ENCODE peak calls at places on chromosome 2, in nine cellular contexts. One of them, this sample, is unnamed.

GRCh38 chr2:238079874-238080327 is 19.1 kb downstream of the SCLY start:
- DNase-seq in tibial artery: no peak
- DNase-seq in CD8-positive, alpha-beta T cell: no peak
- DNase-seq in right cardiac atrium: no peak
- DNase-seq in GM23338: no peak
- DNase-seq in Caco-2: no peak
- DNase-seq in heart left ventricle: no peak
- DNase-seq in HCT116: no peak
- DNase-seq in BE2C: no peak
- DNase-seq in this sample: no peak

GRCh38 chr2:109434351-109434750 is 179.4 kb downstream of the SEPTIN10 start:
- DNase-seq in tibial artery: peak; percentile 53
- DNase-seq in HCT116: no peak
- DNase-seq in Caco-2: peak; percentile 34
- DNase-seq in CD8-positive, alpha-beta T cell: no peak
- DNase-seq in right cardiac atrium: no peak
- DNase-seq in BE2C: no peak
- DNase-seq in GM23338: no peak
- DNase-seq in heart left ventricle: no peak
- DNase-seq in this sample: no peak

GRCh38 chr2:229660951-229661350 is 53.4 kb downstream of the DNER start:
- DNase-seq in GM23338: no peak
- DNase-seq in HCT116: peak; percentile 10
- DNase-seq in CD8-positive, alpha-beta T cell: no peak
- DNase-seq in right cardiac atrium: no peak
- DNase-seq in heart left ventricle: no peak
- DNase-seq in BE2C: no peak
- DNase-seq in tibial artery: no peak
- DNase-seq in Caco-2: no peak
- DNase-seq in this sample: no peak

GRCh38 chr2:103008586-103008985 is 246.8 kb downstream of the TMEM182 start:
- DNase-seq in CD8-positive, alpha-beta T cell: no peak
- DNase-seq in tibial artery: no peak
- DNase-seq in right cardiac atrium: no peak
- DNase-seq in Caco-2: no peak
- DNase-seq in BE2C: no peak
- DNase-seq in HCT116: no peak
- DNase-seq in GM23338: peak; percentile 49
- DNase-seq in heart left ventricle: no peak
- DNase-seq in this sample: no peak

GRCh38 chr2:10123281-10123680 is 742 bp downstream of the RRM2 start:
- DNase-seq in tibial artery: peak; percentile 42
- DNase-seq in BE2C: no peak
- DNase-seq in right cardiac atrium: no peak
- DNase-seq in Caco-2: no peak
- DNase-seq in GM23338: no peak
- DNase-seq in HCT116: no peak
- DNase-seq in CD8-positive, alpha-beta T cell: no peak
- DNase-seq in heart left ventricle: no peak
- DNase-seq in this sample: no peak

GRCh38 chr2:128512664-128513415 is 194.2 kb upstream of the HS6ST1 start:
- DNase-seq in right cardiac atrium: no peak
- DNase-seq in BE2C: no peak
- DNase-seq in tibial artery: no peak
- DNase-seq in GM23338: no peak
- DNase-seq in HCT116: no peak
- DNase-seq in Caco-2: no peak
- DNase-seq in heart left ventricle: no peak
- DNase-seq in CD8-positive, alpha-beta T cell: no peak
- DNase-seq in this sample: no peak

GRCh38 chr2:120470041-120470716 is 124.2 kb downstream of the INHBB start:
- DNase-seq in BE2C: no peak
- DNase-seq in heart left ventricle: no peak
- DNase-seq in CD8-positive, alpha-beta T cell: no peak
- DNase-seq in Caco-2: peak; percentile 65
- DNase-seq in right cardiac atrium: peak; percentile 83
- DNase-seq in GM23338: no peak
- DNase-seq in tibial artery: peak; percentile 96
- DNase-seq in HCT116: no peak
- DNase-seq in this sample: no peak

GRCh38 chr2:216698895-216699294 is 3.5 kb upstream of the IGFBP5 start:
- DNase-seq in GM23338: peak; percentile 89
- DNase-seq in BE2C: peak; percentile 48
- DNase-seq in right cardiac atrium: no peak
- DNase-seq in HCT116: peak; percentile 48
- DNase-seq in tibial artery: no peak
- DNase-seq in Caco-2: no peak
- DNase-seq in CD8-positive, alpha-beta T cell: no peak
- DNase-seq in heart left ventricle: peak; percentile 41
- DNase-seq in this sample: peak; percentile 36

GRCh38 chr2:40489678-40489960 is 37.7 kb upstream of the SLC8A1 start:
- DNase-seq in Caco-2: no peak
- DNase-seq in heart left ventricle: no peak
- DNase-seq in HCT116: no peak
- DNase-seq in BE2C: no peak
- DNase-seq in tibial artery: no peak
- DNase-seq in right cardiac atrium: no peak
- DNase-seq in GM23338: no peak
- DNase-seq in CD8-positive, alpha-beta T cell: no peak
- DNase-seq in this sample: no peak
- H3K4me3 ChIP-seq in Caco-2: no peak overlapping the region
- H3K4me3 ChIP-seq in heart left ventricle: peak overlapping the region; percentile 56
- H3K4me3 ChIP-seq in HCT116: no peak overlapping the region
- H3K4me3 ChIP-seq in BE2C: no peak overlapping the region
- H3K4me3 ChIP-seq in tibial artery: peak overlapping the region; percentile 57
- H3K4me3 ChIP-seq in right cardiac atrium: peak overlapping the region; percentile 83
- H3K4me3 ChIP-seq in GM23338: no peak overlapping the region
- H3K4me3 ChIP-seq in CD8-positive, alpha-beta T cell: peak overlapping the region; percentile 32
- H3K4me3 ChIP-seq in this sample: peak overlapping the region; percentile 79

GRCh38 chr2:217816396-217816869 is 186.4 kb downstream of the TNS1 start:
- DNase-seq in tibial artery: no peak
- DNase-seq in GM23338: no peak
- DNase-seq in HCT116: no peak
- DNase-seq in Caco-2: no peak
- DNase-seq in CD8-positive, alpha-beta T cell: no peak
- DNase-seq in BE2C: no peak
- DNase-seq in right cardiac atrium: no peak
- DNase-seq in heart left ventricle: peak; percentile 84
- DNase-seq in this sample: no peak

GRCh38 chr2:217820904-217821303 is 181.9 kb downstream of the TNS1 start:
- DNase-seq in CD8-positive, alpha-beta T cell: no peak
- DNase-seq in right cardiac atrium: no peak
- DNase-seq in Caco-2: no peak
- DNase-seq in GM23338: no peak
- DNase-seq in BE2C: no peak
- DNase-seq in HCT116: no peak
- DNase-seq in heart left ventricle: no peak
- DNase-seq in tibial artery: no peak
- DNase-seq in this sample: no peak

GRCh38 chr2:217820066-217820819 is 182.6 kb downstream of the TNS1 start:
- DNase-seq in tibial artery: no peak
- DNase-seq in BE2C: no peak
- DNase-seq in CD8-positive, alpha-beta T cell: no peak
- DNase-seq in heart left ventricle: no peak
- DNase-seq in HCT116: no peak
- DNase-seq in right cardiac atrium: no peak
- DNase-seq in GM23338: no peak
- DNase-seq in Caco-2: no peak
- DNase-seq in this sample: no peak

GRCh38 chr2:217818293-217818850 is 184.4 kb downstream of the TNS1 start:
- DNase-seq in tibial artery: no peak
- DNase-seq in HCT116: no peak
- DNase-seq in GM23338: no peak
- DNase-seq in Caco-2: no peak
- DNase-seq in BE2C: no peak
- DNase-seq in right cardiac atrium: no peak
- DNase-seq in heart left ventricle: no peak
- DNase-seq in CD8-positive, alpha-beta T cell: no peak
- DNase-seq in this sample: no peak

GRCh38 chr2:217817466-217818292 is 185.1 kb downstream of the TNS1 start:
- DNase-seq in HCT116: no peak
- DNase-seq in Caco-2: no peak
- DNase-seq in heart left ventricle: no peak
- DNase-seq in CD8-positive, alpha-beta T cell: no peak
- DNase-seq in BE2C: no peak
- DNase-seq in right cardiac atrium: no peak
- DNase-seq in tibial artery: no peak
- DNase-seq in GM23338: no peak
- DNase-seq in this sample: no peak
- H3K4me1 ChIP-seq in HCT116: peaks cover 3% of the 10 kb centered on the region
- H3K4me1 ChIP-seq in Caco-2: peaks cover 7% of the 10 kb centered on the region
- H3K4me1 ChIP-seq in heart left ventricle: peaks cover 85% of the 10 kb centered on the region
- H3K4me1 ChIP-seq in CD8-positive, alpha-beta T cell: no peaks in the 10 kb centered on the region
- H3K4me1 ChIP-seq in BE2C: no peaks in the 10 kb centered on the region
- H3K4me1 ChIP-seq in right cardiac atrium: peaks cover 23% of the 10 kb centered on the region
- H3K4me1 ChIP-seq in tibial artery: peaks cover 3% of the 10 kb centered on the region
- H3K4me1 ChIP-seq in GM23338: no peaks in the 10 kb centered on the region
- H3K4me1 ChIP-seq in this sample: no peaks in the 10 kb centered on the region

GRCh38 chr2:96318723-96319122 is 6.4 kb upstream of the ITPRIPL1 start:
- DNase-seq in tibial artery: peak; percentile 3
- DNase-seq in heart left ventricle: no peak
- DNase-seq in CD8-positive, alpha-beta T cell: no peak
- DNase-seq in HCT116: no peak
- DNase-seq in GM23338: no peak
- DNase-seq in right cardiac atrium: no peak
- DNase-seq in BE2C: no peak
- DNase-seq in Caco-2: no peak
- DNase-seq in this sample: no peak

GRCh38 chr2:96321230-96322103 is 3.6 kb upstream of the ITPRIPL1 start:
- DNase-seq in BE2C: peak; percentile 71
- DNase-seq in tibial artery: peak; percentile 73
- DNase-seq in Caco-2: no peak
- DNase-seq in right cardiac atrium: peak; percentile 40
- DNase-seq in heart left ventricle: peak; percentile 61
- DNase-seq in HCT116: no peak
- DNase-seq in CD8-positive, alpha-beta T cell: peak; percentile 85
- DNase-seq in GM23338: peak; percentile 86
- DNase-seq in this sample: peak; percentile 71

GRCh38 chr2:96319396-96319795 is 5.7 kb upstream of the ITPRIPL1 start:
- DNase-seq in GM23338: no peak
- DNase-seq in HCT116: no peak
- DNase-seq in heart left ventricle: no peak
- DNase-seq in BE2C: no peak
- DNase-seq in right cardiac atrium: no peak
- DNase-seq in Caco-2: no peak
- DNase-seq in tibial artery: peak; percentile 9
- DNase-seq in CD8-positive, alpha-beta T cell: no peak
- DNase-seq in this sample: no peak

GRCh38 chr2:96317584-96317997 is 7.5 kb upstream of the ITPRIPL1 start:
- DNase-seq in Caco-2: no peak
- DNase-seq in heart left ventricle: no peak
- DNase-seq in HCT116: no peak
- DNase-seq in GM23338: no peak
- DNase-seq in tibial artery: peak; percentile 40
- DNase-seq in right cardiac atrium: no peak
- DNase-seq in BE2C: no peak
- DNase-seq in CD8-positive, alpha-beta T cell: no peak
- DNase-seq in this sample: no peak

DNA sequence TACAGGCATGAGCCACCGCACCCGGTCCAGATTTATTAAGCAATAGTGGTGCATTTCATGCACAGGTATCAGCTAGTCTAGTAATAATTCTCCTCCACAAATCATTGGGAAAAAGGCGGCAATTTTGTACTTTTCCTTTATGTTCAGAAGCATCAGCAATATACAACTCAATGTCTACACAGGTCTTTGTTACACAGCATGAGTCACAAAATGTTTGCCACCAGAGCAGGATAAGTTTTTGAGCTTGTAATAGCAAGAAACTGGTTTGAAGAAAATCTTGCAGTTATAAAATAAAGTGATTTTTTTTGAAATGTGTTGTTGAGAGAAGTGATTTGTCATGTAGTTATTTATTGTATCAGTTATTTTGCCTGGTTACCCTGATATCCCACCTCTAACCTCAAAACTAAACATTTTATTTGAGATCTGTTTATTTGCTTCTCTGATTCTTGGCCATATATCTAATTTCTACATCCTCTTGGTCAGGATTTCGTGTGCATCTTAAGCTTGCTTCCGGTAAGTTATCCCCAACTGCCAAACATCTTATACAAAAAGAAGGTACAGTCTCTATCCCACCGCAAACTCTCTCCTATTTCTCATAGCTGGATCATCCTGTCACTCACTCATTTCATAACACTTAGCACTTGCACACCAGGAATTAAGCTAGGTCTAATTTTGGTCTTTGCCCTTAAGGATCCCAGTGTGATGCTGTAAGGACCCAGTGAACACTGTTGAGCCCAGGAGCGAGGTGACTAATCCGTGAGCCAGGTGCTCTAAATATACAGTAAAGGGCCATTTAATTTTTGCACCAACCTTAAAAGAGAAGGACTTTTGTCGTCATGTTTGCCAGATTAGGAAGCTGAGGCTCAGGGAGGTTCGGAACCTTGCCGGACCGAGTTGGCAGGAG is 4.5 kb upstream of the ITPRIPL1 start:
- DNase-seq in CD8-positive, alpha-beta T cell: no peak
- DNase-seq in BE2C: no peak
- DNase-seq in GM23338: peak; percentile 17
- DNase-seq in heart left ventricle: no peak
- DNase-seq in tibial artery: peak; percentile 34
- DNase-seq in Caco-2: no peak
- DNase-seq in right cardiac atrium: no peak
- DNase-seq in HCT116: no peak
- DNase-seq in this sample: no peak
- H3K27me3 ChIP-seq in CD8-positive, alpha-beta T cell: no peaks in the 10 kb centered on the region
- H3K27me3 ChIP-seq in BE2C: no peaks in the 10 kb centered on the region
- H3K27me3 ChIP-seq in GM23338: peaks cover 67% of the 10 kb centered on the region
- H3K27me3 ChIP-seq in heart left ventricle: peaks cover 33% of the 10 kb centered on the region
- H3K27me3 ChIP-seq in tibial artery: no peaks in the 10 kb centered on the region
- H3K27me3 ChIP-seq in Caco-2: peaks cover 2% of the 10 kb centered on the region
- H3K27me3 ChIP-seq in right cardiac atrium: no peaks in the 10 kb centered on the region
- H3K27me3 ChIP-seq in HCT116: no peaks in the 10 kb centered on the region
- H3K27me3 ChIP-seq in this sample: no peaks in the 10 kb centered on the region

GRCh38 chr2:69791045-69791444 is 38.4 kb upstream of the GMCL1 start:
- DNase-seq in right cardiac atrium: no peak
- DNase-seq in GM23338: no peak
- DNase-seq in HCT116: no peak
- DNase-seq in Caco-2: no peak
- DNase-seq in tibial artery: no peak
- DNase-seq in heart left ventricle: peak; percentile 43
- DNase-seq in BE2C: no peak
- DNase-seq in CD8-positive, alpha-beta T cell: no peak
- DNase-seq in this sample: no peak

GRCh38 chr2:69786105-69786504 is 43.4 kb upstream of the GMCL1 start:
- DNase-seq in GM23338: no peak
- DNase-seq in CD8-positive, alpha-beta T cell: no peak
- DNase-seq in right cardiac atrium: no peak
- DNase-seq in Caco-2: no peak
- DNase-seq in tibial artery: no peak
- DNase-seq in BE2C: no peak
- DNase-seq in HCT116: no peak
- DNase-seq in heart left ventricle: no peak
- DNase-seq in this sample: no peak

GRCh38 chr2:69790601-69790959 is 38.9 kb upstream of the GMCL1 start:
- DNase-seq in right cardiac atrium: no peak
- DNase-seq in HCT116: no peak
- DNase-seq in CD8-positive, alpha-beta T cell: no peak
- DNase-seq in heart left ventricle: no peak
- DNase-seq in BE2C: no peak
- DNase-seq in Caco-2: no peak
- DNase-seq in GM23338: no peak
- DNase-seq in tibial artery: no peak
- DNase-seq in this sample: no peak

GRCh38 chr2:69789129-69789528 is 40.3 kb upstream of the GMCL1 start:
- DNase-seq in heart left ventricle: no peak
- DNase-seq in CD8-positive, alpha-beta T cell: no peak
- DNase-seq in HCT116: no peak
- DNase-seq in Caco-2: peak; percentile 89
- DNase-seq in BE2C: no peak
- DNase-seq in right cardiac atrium: no peak
- DNase-seq in tibial artery: no peak
- DNase-seq in GM23338: peak; percentile 67
- DNase-seq in this sample: no peak

DNA sequence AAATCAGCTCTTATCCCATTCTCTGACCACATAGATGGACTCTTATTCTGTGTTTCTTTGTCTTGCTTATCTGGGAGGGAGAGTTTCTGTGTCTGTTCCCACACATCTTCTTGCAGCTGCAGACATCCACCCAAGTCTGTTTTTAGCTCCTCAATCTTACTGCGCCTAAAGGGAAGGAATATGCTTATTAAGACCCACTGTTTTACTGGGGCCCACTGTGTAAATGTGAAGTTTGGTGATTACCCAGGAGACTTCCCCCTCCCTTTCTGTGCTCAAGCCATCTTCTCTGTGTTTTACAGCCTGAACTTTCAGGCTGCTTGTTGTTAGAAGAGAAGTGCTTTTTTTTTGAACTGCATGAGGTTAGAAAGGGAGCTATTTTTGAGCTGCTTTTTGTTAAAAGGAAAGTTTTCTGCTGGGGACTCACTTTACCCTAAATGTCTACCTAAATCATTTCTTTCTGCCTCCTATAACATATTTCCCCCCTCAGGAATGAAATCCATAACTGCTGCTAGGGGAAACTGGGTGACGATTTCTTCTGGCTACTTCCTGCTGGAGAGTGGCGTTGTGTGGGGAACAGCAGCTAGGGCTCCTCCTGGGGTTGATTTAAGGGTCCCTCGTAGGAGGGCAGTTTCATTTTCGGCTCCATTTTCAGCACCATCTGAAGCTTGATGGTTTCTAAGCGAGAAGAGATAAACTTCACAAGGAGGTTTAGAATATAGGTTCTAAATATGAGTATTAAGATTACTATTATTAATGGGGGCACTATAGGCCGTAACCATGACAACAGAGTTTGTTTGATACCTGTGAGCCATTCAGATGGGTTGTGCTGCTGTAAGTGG is 39.5 kb upstream of the GMCL1 start:
- DNase-seq in CD8-positive, alpha-beta T cell: no peak
- DNase-seq in Caco-2: no peak
- DNase-seq in GM23338: peak; percentile 54
- DNase-seq in heart left ventricle: no peak
- DNase-seq in tibial artery: no peak
- DNase-seq in right cardiac atrium: no peak
- DNase-seq in HCT116: no peak
- DNase-seq in BE2C: no peak
- DNase-seq in this sample: no peak
- H3K4me3 ChIP-seq in CD8-positive, alpha-beta T cell: no peak overlapping the region
- H3K4me3 ChIP-seq in Caco-2: no peak overlapping the region
- H3K4me3 ChIP-seq in GM23338: no peak overlapping the region
- H3K4me3 ChIP-seq in heart left ventricle: peak overlapping the region; percentile 8
- H3K4me3 ChIP-seq in tibial artery: peak overlapping the region; percentile 27
- H3K4me3 ChIP-seq in right cardiac atrium: no peak overlapping the region
- H3K4me3 ChIP-seq in HCT116: no peak overlapping the region
- H3K4me3 ChIP-seq in BE2C: no peak overlapping the region
- H3K4me3 ChIP-seq in this sample: no peak overlapping the region

This sample was measured in CD4-positive, CD25-positive, alpha-beta regulatory T cell.